ENCODE peak calls at places on chromosomes 3 and 15, in six cellular contexts. Z is epithelial cell of esophagus, Y is stomach, M is cardiac fibroblast, D is fibroblast of pulmonary artery, F is HFF-Myc. J is an unnamed sample.

GRCh38 chr3:81580399-81580798 is 181.0 kb downstream of the GBE1 start:
- DNase-seq in Z (no peak), Y (no peak), M (no peak), D (no peak), F (no peak), J (no peak)

GRCh38 chr15:92091155-92091734 is 237.7 kb downstream of the SLCO3A1 start:
- DNase-seq in Z (peak), Y (peak), M (peak), D (peak), F (no peak), J (peak)

GRCh38 chr3:159726231-159726964 is 262.2 kb upstream of the IL12A start:
- DNase-seq in Z (peak), Y (no peak), M (no peak), D (peak), F (no peak), J (no peak)

GRCh38 chr15:38377547-38378161 is 76.3 kb upstream of the FAM98B start:
- DNase-seq in Z (no peak), Y (no peak), M (peak), D (no peak), F (no peak), J (no peak)

GRCh38 chr15:76337739-76338554 is 1.4 kb downstream of the ISL2 start:
- DNase-seq in Z (no peak), Y (no peak), M (no peak), D (no peak), F (no peak), J (no peak)

GRCh38 chr3:13262493-13263211 is 157.5 kb downstream of the NUP210 start:
- DNase-seq in Z (no peak), Y (no peak), M (no peak), D (peak), F (no peak), J (no peak)

GRCh38 chr3:74353039-74353438 is 261.4 kb downstream of the CNTN3 start:
- DNase-seq in Z (no peak), Y (no peak), M (no peak), D (peak), F (no peak), J (no peak)

GRCh38 chr3:65785065-65785645 is 253.6 kb downstream of the MAGI1 start:
- DNase-seq in Z (peak), Y (no peak), M (peak), D (peak), F (peak), J (peak)

GRCh38 chr3:136787226-136787793 is 31.6 kb upstream of the SLC35G2 start:
- DNase-seq in Z (no peak), Y (peak), M (peak), D (peak), F (no peak), J (peak)

GRCh38 chr15:73983211-73983727 is 8.8 kb downstream of the STOML1 start:
- DNase-seq in Z (peak), Y (no peak), M (peak), D (peak), F (peak), J (no peak)

GRCh38 chr3:149377408-149378111 is at the start of gene TM4SF1:
- DNase-seq in Z (peak), Y (peak), M (peak), D (peak), F (no peak), J (peak)

GRCh38 chr3:131708216-131708615 is 205.4 kb upstream of the MRPL3 start:
- DNase-seq in Z (no peak), Y (no peak), M (no peak), D (no peak), F (no peak), J (no peak)

GRCh38 chr3:33886015-33886414 is 87.6 kb downstream of the PDCD6IP start:
- DNase-seq in Z (peak), Y (no peak), M (no peak), D (no peak), F (no peak), J (no peak)

GRCh38 chr3:197356275-197356674 is 57.9 kb upstream of the DLG1 start:
- DNase-seq in Z (no peak), Y (peak), M (no peak), D (no peak), F (no peak), J (no peak)

GRCh38 chr3:54967586-54968244 is 39.9 kb upstream of the LRTM1 start:
- DNase-seq in Z (peak), Y (no peak), M (no peak), D (peak), F (no peak), J (no peak)

GRCh38 chr15:65115086-65115485 is at the start of gene UBAP1L:
- DNase-seq in Z (no peak), Y (no peak), M (no peak), D (no peak), F (no peak), J (no peak)

GRCh38 chr15:73586006-73586654 is 47.1 kb downstream of the NPTN start:
- DNase-seq in Z (no peak), Y (no peak), M (no peak), D (no peak), F (no peak), J (no peak)

GRCh38 chr3:35832140-35832571 is 192.8 kb downstream of the ARPP21 start:
- DNase-seq in Z (no peak), Y (no peak), M (no peak), D (peak), F (no peak), J (no peak)

GRCh38 chr15:101325263-101326025 is 30.4 kb upstream of the SNRPA1 start:
- DNase-seq in Z (no peak), Y (no peak), M (no peak), D (no peak), F (no peak), J (no peak)

GRCh38 chr3:107124885-107125284 is 252.4 kb upstream of the CCDC54 start:
- DNase-seq in Z (peak), Y (no peak), M (peak), D (peak), F (peak), J (no peak)

GRCh38 chr3:180478695-180479094 is 123.3 kb upstream of the TTC14 start:
- DNase-seq in Z (no peak), Y (no peak), M (no peak), D (no peak), F (no peak), J (no peak)

GRCh38 chr3:5787863-5788488 is 600.5 kb downstream of the EDEM1 start:
- DNase-seq in Z (no peak), Y (no peak), M (no peak), D (no peak), F (no peak), J (no peak)

GRCh38 chr3:176848431-176849214 is 348.7 kb downstream of the TBL1XR1 start:
- DNase-seq in Z (peak), Y (no peak), M (no peak), D (no peak), F (no peak), J (no peak)

GRCh38 chr15:64521201-64521600 is 60.8 kb downstream of the ZNF609 start:
- DNase-seq in Z (peak), Y (no peak), M (peak), D (peak), F (no peak), J (peak)

GRCh38 chr3:38532529-38532928 is 36.4 kb downstream of the EXOG start:
- DNase-seq in Z (no peak), Y (no peak), M (no peak), D (no peak), F (no peak), J (no peak)

GRCh38 chr15:90037510-90037860 is 36.4 kb downstream of the ZNF710 start:
- DNase-seq in Z (no peak), Y (no peak), M (peak), D (peak), F (no peak), J (no peak)

GRCh38 chr15:29917600-29918597 is 95.6 kb upstream of the TJP1 start:
- DNase-seq in Z (peak), Y (no peak), M (no peak), D (no peak), F (no peak), J (no peak)

GRCh38 chr15:89898628-89899302 is 5.0 kb upstream of the AP3S2 start:
- DNase-seq in Z (peak), Y (peak), M (peak), D (peak), F (no peak), J (no peak)

GRCh38 chr3:32340039-32340438 is 51.6 kb upstream of the CMTM7 start:
- DNase-seq in Z (peak), Y (no peak), M (peak), D (peak), F (peak), J (peak)
- TF ChIP-seq CTCF in Z (peak), Y (peak), M (peak), D (peak), F (peak), J (peak)

DNA sequence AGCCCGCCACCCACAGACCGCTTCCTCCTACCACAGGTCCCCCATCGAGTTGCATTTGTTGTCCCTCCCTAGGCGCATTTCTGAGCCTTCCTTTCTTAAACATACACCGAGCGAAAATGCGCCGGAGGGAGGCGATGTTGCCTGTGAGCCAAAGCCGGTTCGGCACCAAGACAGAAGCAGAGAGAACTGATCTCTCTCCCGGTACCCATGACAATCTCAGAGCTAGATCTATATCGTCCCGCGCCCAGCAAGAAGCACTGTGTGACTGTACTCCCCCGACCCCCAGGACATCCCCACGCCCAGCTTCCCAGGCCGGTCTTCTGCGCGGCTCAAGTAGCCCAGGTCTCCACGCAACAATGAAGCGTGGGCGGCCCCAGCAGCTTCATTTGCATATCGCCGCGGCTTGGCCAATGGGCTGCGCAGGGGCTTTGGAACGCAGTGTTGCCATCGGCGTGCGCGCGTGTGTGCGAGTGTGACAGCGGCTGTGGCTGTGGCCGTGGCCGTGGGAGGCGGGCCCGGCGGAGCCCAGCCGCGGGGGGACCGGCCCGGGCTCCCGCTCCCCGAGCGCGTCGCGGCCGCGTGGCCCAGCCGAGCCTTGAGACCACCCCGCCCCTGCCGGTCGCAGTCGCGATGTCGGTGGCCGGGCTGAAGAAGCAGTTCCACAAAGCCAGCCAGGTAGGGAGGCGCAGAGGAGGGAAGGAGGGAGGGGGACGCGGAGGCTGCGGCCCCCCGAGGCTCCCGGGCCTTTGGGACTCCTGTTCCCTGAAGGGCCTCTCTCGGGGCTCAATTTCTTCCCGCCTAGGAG is at the start of gene SH3GL3:
- DNase-seq in Z (peak), Y (peak), M (peak), D (peak), F (no peak), J (peak)
- H3K4me3 ChIP-seq in Z (peak), Y (peak), M (peak), D (peak), F (peak), J (peak)

DNA sequence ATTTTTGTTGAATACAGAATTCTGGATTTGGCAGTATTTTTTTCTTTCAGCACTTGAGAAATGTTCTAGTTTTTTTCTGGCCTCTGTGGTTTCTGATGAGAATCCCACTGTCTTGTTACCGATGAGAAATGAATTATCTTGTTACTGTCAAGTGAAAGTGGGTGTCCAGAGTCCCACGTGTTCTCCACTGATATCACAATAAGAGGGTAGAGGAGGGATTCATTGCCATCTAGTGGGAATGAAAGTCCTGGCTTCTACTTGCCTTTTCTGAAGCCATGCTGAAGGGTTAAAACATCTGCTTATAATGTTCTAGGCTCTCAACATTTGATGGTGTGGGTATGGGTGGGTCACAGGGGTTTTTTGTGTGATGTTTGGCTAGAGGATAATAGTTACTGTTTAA is 66.1 kb downstream of the SEC22A start:
- DNase-seq in Z (no peak), Y (no peak), M (no peak), D (peak), F (no peak), J (no peak)
- TF ChIP-seq CTCF in Z (no peak), Y (no peak), M (no peak), D (peak), F (no peak), J (no peak)

DNA sequence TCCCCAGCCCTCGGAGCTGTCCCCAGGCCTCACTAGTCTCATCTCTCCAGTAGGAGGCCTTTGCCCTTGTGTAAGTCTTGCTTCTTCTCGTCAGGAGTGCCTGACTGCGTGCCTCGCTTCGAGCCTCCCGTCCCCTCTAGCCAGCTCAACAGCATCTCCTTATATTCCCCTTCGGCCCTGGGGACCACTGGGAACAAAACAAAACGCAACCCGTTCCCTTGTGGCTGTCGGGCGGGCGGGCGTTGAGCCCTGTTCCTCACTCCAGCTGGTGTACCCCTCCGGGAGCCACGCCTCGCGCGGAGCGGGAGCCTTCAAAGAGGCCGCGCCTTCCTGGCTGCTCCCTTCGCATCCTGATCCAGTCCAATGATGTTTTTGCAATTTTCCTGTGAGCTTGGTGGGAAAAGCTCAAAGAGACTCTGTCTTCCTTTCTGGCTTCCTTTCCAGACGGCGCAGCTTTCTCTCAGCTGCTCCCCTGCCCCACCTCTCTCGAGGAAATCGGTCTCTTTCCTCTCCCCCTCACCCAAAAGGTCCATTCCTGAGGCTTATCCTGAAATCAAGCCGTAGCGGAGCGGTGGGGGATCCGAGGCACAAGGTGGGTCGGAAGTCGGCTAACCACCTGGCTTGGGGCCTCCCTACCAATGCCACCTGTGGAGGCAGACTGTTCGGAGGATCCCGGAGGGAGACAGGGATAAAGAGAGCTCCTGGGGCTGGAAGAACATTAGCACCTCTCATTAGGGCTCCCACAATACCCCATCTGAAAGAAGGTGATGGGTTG is 33.4 kb upstream of the SRP14 start:
- DNase-seq in Z (no peak), Y (no peak), M (no peak), D (no peak), F (no peak), J (no peak)
- H3K4me3 ChIP-seq in Z (no peak), Y (no peak), M (no peak), D (no peak), F (no peak), J (no peak)

GRCh38 chr3:23867400-23867799 is 49.4 kb downstream of the NKIRAS1 start:
- DNase-seq in Z (no peak), Y (no peak), M (no peak), D (no peak), F (no peak), J (no peak)
- TF ChIP-seq CTCF in Z (no peak), Y (no peak), M (no peak), D (no peak), F (no peak), J (no peak)

J was measured in LNCaP clone FGC.